ENCODE peak calls at places on chromosomes 4 and X, in eight cellular contexts. I, M, Z, B, V, G, F and P are unnamed samples.

GRCh38 chr4:3599951-3600350 is 67.7 kb upstream of the LRPAP1 start:
- DNase-seq in B (no peak), G (no peak), I (no peak), Z (no peak), F (peak; percentile 34), V (no peak), M (no peak), P (no peak)

GRCh38 chr4:156962551-156962974 is 9.0 kb downstream of the PDGFC start:
- DNase-seq in M (peak; percentile 73), B (no peak), I (no peak), G (no peak), F (no peak), V (peak; percentile 40), Z (no peak), P (no peak)

GRCh38 chrX:153727108-153727931 is 2.7 kb downstream of the ABCD1 start:
- DNase-seq in M (peak; percentile 50), V (no peak), I (no peak), G (no peak), Z (no peak), F (no peak), B (no peak), P (peak; percentile 41)

GRCh38 chr4:153710681-153711080 is 26.6 kb downstream of the TLR2 start:
- DNase-seq in V (no peak), F (no peak), M (no peak), G (no peak), I (no peak), B (no peak), Z (no peak), P (no peak)

GRCh38 chr4:138509346-138509745 is 267.2 kb upstream of the SLC7A11 start:
- DNase-seq in M (no peak), F (no peak), B (no peak), V (no peak), G (no peak), Z (no peak), I (no peak), P (no peak)

GRCh38 chr4:138448169-138448568 is 206.0 kb upstream of the SLC7A11 start:
- DNase-seq in G (no peak), I (no peak), V (no peak), M (no peak), F (no peak), Z (no peak), B (no peak), P (no peak)

GRCh38 chrX:2592279-2592678 is 91.5 kb upstream of the DHRSX start:
- DNase-seq in V (no peak), M (peak; percentile 51), F (no peak), Z (no peak), I (no peak), B (no peak), G (no peak), P (no peak)

GRCh38 chr4:99011910-99012309 is 16.4 kb downstream of the METAP1 start:
- DNase-seq in M (no peak), Z (no peak), F (no peak), V (no peak), G (no peak), B (no peak), I (no peak), P (no peak)

GRCh38 chr4:7222521-7222920 is 30.2 kb downstream of the SORCS2 start:
- DNase-seq in B (no peak), F (no peak), V (no peak), I (no peak), M (no peak), G (no peak), Z (no peak), P (no peak)

GRCh38 chr4:74223801-74224200 is 65.9 kb downstream of the MTHFD2L start:
- DNase-seq in Z (no peak), I (no peak), G (no peak), M (peak; percentile 88), F (no peak), V (no peak), B (no peak), P (no peak)

GRCh38 chr4:164606478-164606877 is 147.5 kb upstream of the SMIM31 start:
- DNase-seq in M (no peak), B (no peak), F (no peak), V (no peak), G (no peak), Z (no peak), I (peak; percentile 71), P (no peak)

GRCh38 chr4:152728343-152728742 is 48.5 kb upstream of the TMEM154 start:
- DNase-seq in F (no peak), B (no peak), Z (no peak), V (no peak), M (no peak), G (no peak), I (no peak), P (no peak)

GRCh38 chr4:43233321-43233720 is 340.8 kb downstream of the GRXCR1 start:
- DNase-seq in M (no peak), I (no peak), Z (no peak), B (no peak), V (no peak), F (no peak), G (no peak), P (no peak)

GRCh38 chr4:189940178-189941004 is at the start of gene FRG1:
- DNase-seq in B (peak; percentile 96), V (peak; percentile 97), G (peak; percentile 93), I (peak; percentile 83), F (peak; percentile 95), M (peak; percentile 87), Z (peak; percentile 87), P (peak; percentile 94)

GRCh38 chr4:10186228-10187214 is 69.9 kb upstream of the WDR1 start:
- DNase-seq in Z (no peak), M (no peak), G (peak; percentile 21), I (no peak), V (no peak), B (no peak), F (no peak), P (no peak)

GRCh38 chr4:127631420-127631819 is 1.3 kb upstream of the INTU start:
- DNase-seq in V (no peak), B (no peak), G (no peak), I (no peak), M (peak; percentile 59), Z (no peak), F (no peak), P (no peak)

GRCh38 chr4:188872809-188873208 is 733.6 kb downstream of the TRIML1 start:
- DNase-seq in Z (no peak), V (no peak), I (no peak), G (no peak), F (no peak), B (no peak), M (no peak), P (no peak)

GRCh38 chr4:73922766-73923630 is 53.8 kb downstream of the CXCL1 start:
- DNase-seq in F (no peak), B (no peak), V (no peak), I (peak; percentile 31), M (peak; percentile 83), Z (peak; percentile 15), G (no peak), P (no peak)

GRCh38 chr4:151668687-151669402 is 92.0 kb downstream of the GATB start:
- DNase-seq in Z (no peak), V (no peak), M (no peak), G (no peak), F (no peak), I (no peak), B (no peak), P (no peak)

GRCh38 chrX:153628129-153628528 is 18.9 kb upstream of the DUSP9 start:
- DNase-seq in B (no peak), V (no peak), F (no peak), Z (no peak), G (no peak), I (no peak), M (no peak), P (no peak)

GRCh38 chr4:78596111-78596742 is 44.7 kb downstream of the ANXA3 start:
- DNase-seq in F (no peak), V (peak; percentile 16), I (no peak), G (no peak), M (no peak), B (no peak), Z (no peak), P (no peak)

GRCh38 chrX:97060019-97060418 is 176.3 kb downstream of the RPA4 start:
- DNase-seq in B (no peak), F (peak; percentile 60), V (no peak), M (no peak), I (no peak), G (peak; percentile 51), Z (no peak), P (no peak)

GRCh38 chr4:122086338-122086737 is 65.8 kb upstream of the BLTP1 start:
- DNase-seq in G (no peak), Z (no peak), V (no peak), F (no peak), B (no peak), M (no peak), I (no peak), P (no peak)

GRCh38 chr4:17597517-17597916 is 16.9 kb upstream of the MED28 start:
- DNase-seq in M (peak; percentile 51), G (peak; percentile 18), B (peak; percentile 21), Z (no peak), F (no peak), V (peak; percentile 42), I (no peak), P (no peak)
- TF ChIP-seq CTCF in M (peak; percentile 65), G (peak; percentile 60), B (peak; percentile 48), Z (peak; percentile 49), F (peak; percentile 50), V (peak; percentile 46), I (peak; percentile 12), P (peak; percentile 63)

GRCh38 chrX:45788941-45789348 is 588.3 kb upstream of the DIPK2B start:
- DNase-seq in B (no peak), F (no peak), Z (no peak), I (no peak), G (peak; percentile 44), V (no peak), M (no peak), P (no peak)
- TF ChIP-seq EZH2phosphoT487 in B (no peak), F (no peak), Z (no peak), I (no peak), G (no peak), V (no peak), M (no peak), P (no peak)

GRCh38 chrX:335758-336155 is 17.2 kb upstream of the GTPBP6 start:
- DNase-seq in B (no peak), I (no peak), V (no peak), G (no peak), F (no peak), Z (no peak), M (no peak), P (no peak)

GRCh38 chrX:332916-333610 is 14.5 kb upstream of the GTPBP6 start:
- DNase-seq in G (no peak), B (no peak), M (no peak), Z (no peak), V (no peak), F (no peak), I (no peak), P (no peak)

GRCh38 chrX:333611-334311 is 15.2 kb upstream of the GTPBP6 start:
- DNase-seq in Z (no peak), B (no peak), G (no peak), V (no peak), F (no peak), M (no peak), I (no peak), P (no peak)

GRCh38 chrX:334971-335757 is 16.6 kb upstream of the GTPBP6 start:
- DNase-seq in I (no peak), F (no peak), V (no peak), Z (no peak), G (no peak), B (no peak), M (no peak), P (no peak)

GRCh38 chrX:334331-334891 is 15.8 kb upstream of the GTPBP6 start:
- DNase-seq in I (no peak), V (no peak), F (no peak), M (no peak), B (no peak), G (no peak), Z (no peak), P (no peak)
- H3K36me3 ChIP-seq in I (no peaks in the 10 kb centered on the region), V (no peaks in the 10 kb centered on the region), F (no peaks in the 10 kb centered on the region), M (no peaks in the 10 kb centered on the region), B (peaks cover 5% of the 10 kb centered on the region), G (no peaks in the 10 kb centered on the region), Z (no peaks in the 10 kb centered on the region), P (peaks cover 68% of the 10 kb centered on the region)

GRCh38 chrX:50407976-50408375 is 62.6 kb downstream of the DGKK start:
- DNase-seq in Z (no peak), G (peak; percentile 36), B (no peak), M (no peak), I (no peak), F (no peak), V (no peak), P (no peak)
- TF ChIP-seq CTCF in Z (no peak), G (peak; percentile 62), B (no peak), M (no peak), I (no peak), F (no peak), V (no peak), P (no peak)